ENCODE peak calls at places on chromosomes 16 and 17, in six cellular contexts. S is IMR-90, W is body of pancreas, K is fibroblast of the aortic adventitia, M is fibroblast of pulmonary artery, T is gastrocnemius medialis. R is an unnamed sample.

GRCh38 chr16:86048882-86049585 is 150.1 kb downstream of the IRF8 start:
- DNase-seq in S (no peak), W (no peak), K (no peak), M (no peak), T (no peak), R (no peak)

GRCh38 chr17:20797292-20797691 is 217.8 kb downstream of the CDRT15L2 start:
- DNase-seq in S (no peak), W (no peak), K (no peak), M (no peak), T (no peak), R (no peak)

GRCh38 chr17:50931003-50931878 is 65.1 kb upstream of the TOB1 start:
- DNase-seq in S (peak), W (peak), K (peak), M (peak), T (peak), R (peak)

GRCh38 chr17:36008998-36009665 is 7.8 kb upstream of the CCL15 start:
- DNase-seq in S (peak), W (no peak), K (peak), M (peak), T (no peak), R (peak)

GRCh38 chr16:65725156-65725845 is 603.4 kb upstream of the CDH11 start:
- DNase-seq in S (peak), W (no peak), K (peak), M (peak), T (no peak), R (no peak)

GRCh38 chr17:34370997-34371395 is 8.0 kb upstream of the CCL1 start:
- DNase-seq in S (peak), W (no peak), K (peak), M (peak), T (no peak), R (peak)

GRCh38 chr17:50626037-50626574 is 8.6 kb upstream of the ABCC3 start:
- DNase-seq in S (peak), W (peak), K (peak), M (peak), T (peak), R (peak)

GRCh38 chr16:19118938-19119431 is 5.2 kb downstream of the ITPRIPL2 start:
- DNase-seq in S (peak), W (no peak), K (peak), M (peak), T (no peak), R (peak)

GRCh38 chr17:77425791-77426641 is 285.2 kb downstream of the SEC14L1 start:
- DNase-seq in S (peak), W (no peak), K (peak), M (peak), T (no peak), R (peak)

GRCh38 chr17:47733047-47733413 is at the start of gene TBX21:
- DNase-seq in S (no peak), W (peak), K (no peak), M (no peak), T (peak), R (no peak)

GRCh38 chr16:88856122-88856827 is 472 bp downstream of the GALNS start:
- DNase-seq in S (no peak), W (no peak), K (no peak), M (no peak), T (no peak), R (no peak)

GRCh38 chr17:59558039-59558438 is 7.4 kb upstream of the DHX40 start:
- DNase-seq in S (no peak), W (no peak), K (no peak), M (no peak), T (no peak), R (no peak)

GRCh38 chr17:59001158-59001814 is 105.4 kb downstream of the TRIM37 start:
- DNase-seq in S (peak), W (peak), K (peak), M (peak), T (peak), R (no peak)

GRCh38 chr17:27384721-27385120 is 71.5 kb upstream of the KSR1 start:
- DNase-seq in S (peak), W (no peak), K (peak), M (peak), T (no peak), R (no peak)
- TF ChIP-seq CTCF in S (no peak), W (no peak), K (no peak), M (no peak), T (no peak), R (no peak)

GRCh38 chr17:8223356-8224063 is 13.1 kb upstream of the AURKB start:
- DNase-seq in S (peak), W (peak), K (no peak), M (peak), T (peak), R (peak)
- TF ChIP-seq CTCF in S (peak), W (no peak), K (no peak), M (peak), T (no peak), R (peak)

GRCh38 chr17:83076930-83077329 is 2.5 kb upstream of the METRNL start:
- DNase-seq in S (no peak), W (peak), K (no peak), M (no peak), T (no peak), R (peak)
- TF ChIP-seq CTCF in S (no peak), W (no peak), K (peak), M (peak), T (no peak), R (peak)

GRCh38 chr17:60599620-60600489 is at the start of gene PPM1D:
- DNase-seq in S (peak), W (peak), K (peak), M (peak), T (peak), R (peak)

GRCh38 chr17:60600490-60601431 is 768 bp downstream of the PPM1D start:
- DNase-seq in S (peak), W (peak), K (peak), M (peak), T (peak), R (peak)

GRCh38 chr17:60602385-60602742 is 2.4 kb downstream of the PPM1D start:
- DNase-seq in S (no peak), W (peak), K (no peak), M (no peak), T (no peak), R (peak)

GRCh38 chr17:60602871-60603270 is 2.9 kb downstream of the PPM1D start:
- DNase-seq in S (no peak), W (no peak), K (no peak), M (no peak), T (no peak), R (no peak)

GRCh38 chr17:60601443-60602384 is 1.7 kb downstream of the PPM1D start:
- DNase-seq in S (peak), W (peak), K (peak), M (peak), T (no peak), R (peak)
- TF ChIP-seq CTCF in S (no peak), W (no peak), K (no peak), M (no peak), T (peak), R (no peak)

GRCh38 chr17:8413321-8413720 is 15.7 kb upstream of the RNF222 start:
- DNase-seq in S (no peak), W (no peak), K (no peak), M (no peak), T (no peak), R (no peak)

GRCh38 chr17:8410882-8411238 is 13.2 kb upstream of the RNF222 start:
- DNase-seq in S (no peak), W (no peak), K (no peak), M (no peak), T (no peak), R (no peak)

GRCh38 chr17:8413938-8414337 is 16.3 kb upstream of the RNF222 start:
- DNase-seq in S (no peak), W (no peak), K (no peak), M (no peak), T (no peak), R (no peak)

GRCh38 chr17:8409966-8410881 is 12.6 kb upstream of the RNF222 start:
- DNase-seq in S (peak), W (peak), K (peak), M (peak), T (peak), R (peak)

GRCh38 chr17:8412089-8412488 is 14.5 kb upstream of the RNF222 start:
- DNase-seq in S (no peak), W (no peak), K (no peak), M (no peak), T (no peak), R (no peak)
- TF ChIP-seq CTCF in S (no peak), W (no peak), K (no peak), M (no peak), T (no peak), R (no peak)

DNA sequence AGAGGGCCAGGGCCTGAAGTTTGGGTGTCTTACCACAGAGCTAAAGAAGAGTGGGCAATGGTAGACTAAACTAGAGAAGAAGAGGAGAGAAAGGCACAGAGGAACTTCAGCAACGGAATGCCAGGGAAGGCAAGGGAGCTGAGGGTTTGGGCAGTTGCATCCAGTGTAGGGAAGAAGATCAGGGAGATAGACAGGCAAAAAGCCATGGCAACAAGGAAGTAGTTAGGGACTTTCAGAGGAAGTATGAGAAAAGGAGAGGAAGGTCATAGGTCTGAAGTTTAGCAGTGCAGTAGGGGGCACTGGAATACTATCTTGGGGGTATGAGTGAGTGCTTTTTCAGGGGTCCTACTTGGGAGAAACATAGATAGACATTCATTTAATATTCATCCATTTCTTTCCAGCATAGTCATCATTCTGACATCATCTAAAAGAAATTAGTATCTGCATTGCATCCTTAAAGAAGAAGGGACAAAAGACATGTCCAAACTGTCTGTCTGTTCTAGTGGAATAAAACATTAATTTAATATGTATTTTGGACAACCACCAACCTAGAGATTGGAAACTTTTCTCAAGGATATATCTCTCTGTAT is 2.2 kb upstream of the NF1 start:
- DNase-seq in S (peak), W (no peak), K (no peak), M (no peak), T (no peak), R (no peak)
- TF ChIP-seq CTCF in S (no peak), W (no peak), K (no peak), M (no peak), T (no peak), R (no peak)

DNA sequence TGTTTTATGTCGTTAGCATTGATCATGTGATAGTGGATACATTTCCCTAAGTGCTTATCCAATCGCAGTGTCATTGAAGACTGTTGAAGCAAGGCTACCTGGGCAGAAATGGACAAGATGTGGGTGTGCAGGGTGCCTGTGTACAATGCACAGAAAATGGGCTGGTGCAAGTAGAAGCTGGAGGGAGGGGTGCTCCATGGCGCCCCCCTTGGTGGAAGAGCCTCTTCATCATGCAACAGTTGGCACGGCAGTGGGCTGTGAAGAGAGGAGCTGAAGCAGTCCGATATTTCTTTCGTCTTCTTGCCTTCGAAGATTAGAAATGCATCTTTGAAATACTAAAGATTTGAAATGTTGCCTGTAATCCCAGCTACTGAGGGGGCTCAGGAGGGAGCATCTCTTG is 100.5 kb downstream of the PLCG2 start:
- DNase-seq in S (no peak), W (no peak), K (no peak), M (no peak), T (no peak), R (no peak)
- TF ChIP-seq CTCF in S (no peak), W (no peak), K (no peak), M (no peak), T (no peak), R (peak)

R was measured in MCF 10A.